ENCODE peak calls at places on chromosome 19, in four cellular contexts. Z is psoas muscle, P is activated B cell treated with CpG ODN at 0.5 μM for 24 hours, I is H1. E is an unnamed sample.
A peak's percentile ranks its signal among the peaks of the same experiment; 100 is the strongest.

GRCh38 chr19:49081273-49081672 is 4.0 kb upstream of the SNRNP70 start:
- DNase-seq in I (no peak), P (no peak), Z (no peak), E (no peak)

GRCh38 chr19:5112681-5113080 is 143.8 kb downstream of the KDM4B start:
- DNase-seq in I (no peak), Z (no peak), P (no peak), E (no peak)

GRCh38 chr19:58218899-58219298 is 9.8 kb upstream of the ZNF544 start:
- DNase-seq in I (no peak), Z (no peak), P (no peak), E (no peak)

GRCh38 chr19:40383668-40384248 is 6.2 kb downstream of the HIPK4 start:
- DNase-seq in I (no peak), P (no peak), Z (no peak), E (no peak)

GRCh38 chr19:6098574-6098973 is 11.7 kb downstream of the RFX2 start:
- DNase-seq in Z (no peak), P (no peak), I (no peak), E (no peak)

GRCh38 chr19:42427313-42427712 is at the start of gene LIPE:
- DNase-seq in I (no peak), Z (no peak), P (no peak), E (no peak)

GRCh38 chr19:16342002-16342715 is 17.5 kb downstream of the KLF2 start:
- DNase-seq in P (peak; percentile 59), Z (peak; percentile 37), I (no peak), E (no peak)

GRCh38 chr19:45507864-45508680 is 793 bp downstream of the VASP start:
- DNase-seq in Z (peak; percentile 50), I (no peak), P (peak; percentile 55), E (peak; percentile 47)

GRCh38 chr19:36797786-36798108 is 25.1 kb upstream of the ZNF850 start:
- DNase-seq in Z (no peak), P (no peak), I (no peak), E (no peak)

GRCh38 chr19:35714601-35715354 is 3.0 kb upstream of the KMT2B start:
- DNase-seq in I (no peak), Z (no peak), P (no peak), E (no peak)

GRCh38 chr19:48539503-48540096 is 12.4 kb upstream of the SULT2B1 start:
- DNase-seq in Z (no peak), P (no peak), I (no peak), E (no peak)

GRCh38 chr19:41013359-41013758 is 22.3 kb downstream of the CYP2B6 start:
- DNase-seq in P (no peak), Z (no peak), I (no peak), E (no peak)

GRCh38 chr19:42281175-42282035 is 12.4 kb downstream of the CIC start:
- DNase-seq in P (peak; percentile 34), I (no peak), Z (peak; percentile 64), E (no peak)

GRCh38 chr19:17458970-17459369 is 1.8 kb downstream of the NXNL1 start:
- DNase-seq in P (no peak), I (no peak), Z (no peak), E (no peak)

GRCh38 chr19:15251749-15252397 is 19.6 kb upstream of the EPHX3 start:
- DNase-seq in Z (peak; percentile 88), I (peak; percentile 46), P (no peak), E (peak; percentile 23)

GRCh38 chr19:35270381-35270811 is 1.6 kb downstream of the USF2 start:
- DNase-seq in Z (no peak), I (no peak), P (no peak), E (no peak)

GRCh38 chr19:40190891-40191835 is at the start of gene MAP3K10:
- DNase-seq in P (peak; percentile 83), I (no peak), Z (peak; percentile 83), E (peak; percentile 56)

GRCh38 chr19:38371081-38371480 is 3.3 kb upstream of the PSMD8 start:
- DNase-seq in I (no peak), P (no peak), Z (no peak), E (no peak)

GRCh38 chr19:33394006-33394722 is 20.7 kb downstream of the CEBPG start:
- DNase-seq in Z (peak; percentile 85), P (no peak), I (no peak), E (no peak)

GRCh38 chr19:39916851-39917396 is 17.5 kb downstream of the FCGBP start:
- DNase-seq in Z (no peak), P (no peak), I (no peak), E (no peak)

GRCh38 chr19:49786432-49786831 is 19.6 kb downstream of the AP2A1 start:
- DNase-seq in P (no peak), I (no peak), Z (no peak), E (no peak)

GRCh38 chr19:43622070-43622469 is 2.6 kb upstream of the ZNF428 start:
- DNase-seq in I (no peak), Z (no peak), P (no peak), E (no peak)

GRCh38 chr19:18669883-18670282 is 13.6 kb upstream of the CRTC1 start:
- DNase-seq in P (no peak), I (no peak), Z (no peak), E (no peak)

GRCh38 chr19:38417544-38418506 is 8.2 kb downstream of the RASGRP4 start:
- DNase-seq in P (peak; percentile 57), Z (peak; percentile 59), I (no peak), E (peak; percentile 74)

GRCh38 chr19:48683349-48683748 is 10.5 kb upstream of the NTN5 start:
- DNase-seq in P (no peak), Z (peak; percentile 44), I (no peak), E (no peak)

GRCh38 chr19:11984986-11985385 is 20.1 kb downstream of the ZNF763 start:
- DNase-seq in P (no peak), Z (no peak), I (no peak), E (no peak)

GRCh38 chr19:48770734-48771472 is 15.6 kb downstream of the FGF21 start:
- DNase-seq in Z (no peak), P (no peak), I (no peak), E (no peak)

GRCh38 chr19:34120846-34121639 is 51.3 kb upstream of the LSM14A start:
- DNase-seq in I (no peak), Z (no peak), P (no peak), E (no peak)

GRCh38 chr19:13634658-13635057 is 128.4 kb upstream of the CACNA1A start:
- DNase-seq in Z (no peak), P (no peak), I (no peak), E (no peak)
- TF ChIP-seq CTCF in Z (no peak), P (no peak), I (no peak), E (no peak)

GRCh38 chr19:2782936-2783780 is at the start of gene SGTA:
- DNase-seq in Z (peak; percentile 98), I (peak; percentile 93), P (peak; percentile 90), E (peak; percentile 96)
- TF ChIP-seq CTCF in Z (peak; percentile 44), I (peak; percentile 35), P (no peak), E (peak; percentile 48)

DNA sequence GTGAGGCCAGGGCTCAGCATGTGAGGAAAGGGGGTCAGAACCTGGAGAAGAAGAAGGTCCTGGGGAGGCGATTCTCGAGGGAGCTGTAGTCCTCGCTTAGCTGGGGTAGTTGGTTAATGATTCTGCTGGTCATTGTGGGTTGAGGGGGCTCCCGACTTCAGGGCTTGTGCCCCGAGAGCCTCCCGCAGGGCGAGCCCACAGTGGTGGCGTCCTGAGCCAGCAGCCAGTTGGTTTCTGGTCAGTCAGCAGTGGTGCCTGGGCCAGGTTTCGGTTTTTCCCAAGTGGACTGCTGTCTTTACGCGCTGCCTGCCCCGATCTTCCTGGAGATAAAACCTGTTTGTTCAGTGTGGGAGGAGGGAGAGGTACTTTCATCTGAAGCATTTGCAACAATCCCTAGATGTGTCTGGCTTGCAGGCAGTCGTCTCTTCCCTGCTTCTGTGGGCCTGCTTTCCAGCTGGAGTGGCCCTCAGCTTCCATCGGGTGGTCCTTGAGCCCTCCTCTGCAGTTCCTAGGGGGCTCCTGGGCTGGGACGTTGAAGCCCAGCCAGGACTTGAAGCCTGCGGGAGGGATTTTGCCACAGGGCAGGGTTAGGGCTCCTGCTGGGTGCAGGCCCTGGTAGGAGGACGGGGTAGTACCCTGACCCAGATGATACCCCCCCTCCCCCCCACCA is 3.2 kb downstream of the PTBP1 start:
- DNase-seq in P (no peak), Z (peak; percentile 25), I (no peak), E (no peak)
- TF ChIP-seq CTCF in P (no peak), Z (no peak), I (no peak), E (no peak)

GRCh38 chr19:46984077-46985010 is 35.3 kb upstream of the NPAS1 start:
- DNase-seq in I (no peak), Z (peak; percentile 50), P (no peak), E (no peak)
- TF ChIP-seq CTCF in I (no peak), Z (no peak), P (no peak), E (no peak)

E was measured in progenitor cell of endocrine pancreas.